ENCODE peak calls at places on chromosomes 7 and 10, in nine cellular contexts. One of them, this sample, is unnamed.

GRCh38 chr10:58264780-58265179 is 2.9 kb downstream of the IPMK start:
- DNase-seq in glomerular endothelial cell: no peak
- DNase-seq in NCI-H1105 treated with DMSO at 0.1 percent for 48 hours: peak; percentile 3
- DNase-seq in keratinocyte: no peak
- DNase-seq in EL: no peak
- DNase-seq in mesendoderm: peak; percentile 38
- DNase-seq in upper lobe of right lung: no peak
- DNase-seq in ELR: no peak
- DNase-seq in globus pallidus: peak; percentile 6
- DNase-seq in this sample: no peak

GRCh38 chr7:152860302-152860701 is 100.8 kb downstream of the ACTR3B start:
- DNase-seq in glomerular endothelial cell: no peak
- DNase-seq in NCI-H1105 treated with DMSO at 0.1 percent for 48 hours: no peak
- DNase-seq in keratinocyte: no peak
- DNase-seq in EL: no peak
- DNase-seq in mesendoderm: no peak
- DNase-seq in upper lobe of right lung: no peak
- DNase-seq in ELR: no peak
- DNase-seq in globus pallidus: no peak
- DNase-seq in this sample: no peak

GRCh38 chr10:24854256-24854655 is 98.2 kb downstream of the PRTFDC1 start:
- DNase-seq in glomerular endothelial cell: no peak
- DNase-seq in NCI-H1105 treated with DMSO at 0.1 percent for 48 hours: no peak
- DNase-seq in keratinocyte: no peak
- DNase-seq in EL: no peak
- DNase-seq in mesendoderm: no peak
- DNase-seq in upper lobe of right lung: no peak
- DNase-seq in ELR: no peak
- DNase-seq in globus pallidus: no peak
- DNase-seq in this sample: no peak

GRCh38 chr7:101216001-101216859 is 1.2 kb downstream of the PLOD3 start:
- DNase-seq in glomerular endothelial cell: no peak
- DNase-seq in NCI-H1105 treated with DMSO at 0.1 percent for 48 hours: no peak
- DNase-seq in keratinocyte: no peak
- DNase-seq in EL: peak; percentile 26
- DNase-seq in mesendoderm: no peak
- DNase-seq in upper lobe of right lung: no peak
- DNase-seq in ELR: peak; percentile 39
- DNase-seq in globus pallidus: no peak
- DNase-seq in this sample: no peak

GRCh38 chr10:60434418-60435046 is 44.9 kb upstream of the ANK3 start:
- DNase-seq in glomerular endothelial cell: no peak
- DNase-seq in NCI-H1105 treated with DMSO at 0.1 percent for 48 hours: peak; percentile 34
- DNase-seq in keratinocyte: peak; percentile 35
- DNase-seq in EL: peak; percentile 62
- DNase-seq in mesendoderm: peak; percentile 59
- DNase-seq in upper lobe of right lung: no peak
- DNase-seq in ELR: peak; percentile 75
- DNase-seq in globus pallidus: peak; percentile 85
- DNase-seq in this sample: no peak

GRCh38 chr10:93458821-93459257 is 23.3 kb downstream of the MYOF start:
- DNase-seq in glomerular endothelial cell: peak; percentile 98
- DNase-seq in NCI-H1105 treated with DMSO at 0.1 percent for 48 hours: no peak
- DNase-seq in keratinocyte: peak; percentile 92
- DNase-seq in EL: peak; percentile 100
- DNase-seq in mesendoderm: peak; percentile 99
- DNase-seq in upper lobe of right lung: peak; percentile 83
- DNase-seq in ELR: peak; percentile 100
- DNase-seq in globus pallidus: no peak
- DNase-seq in this sample: no peak

GRCh38 chr10:42691361-42692120 is 53.2 kb upstream of the ZNF33B start:
- DNase-seq in glomerular endothelial cell: no peak
- DNase-seq in NCI-H1105 treated with DMSO at 0.1 percent for 48 hours: peak; percentile 89
- DNase-seq in keratinocyte: no peak
- DNase-seq in EL: no peak
- DNase-seq in mesendoderm: no peak
- DNase-seq in upper lobe of right lung: no peak
- DNase-seq in ELR: no peak
- DNase-seq in globus pallidus: no peak
- DNase-seq in this sample: no peak

GRCh38 chr10:29689001-29689400 is 54.2 kb upstream of the SVIL start:
- DNase-seq in glomerular endothelial cell: peak; percentile 57
- DNase-seq in NCI-H1105 treated with DMSO at 0.1 percent for 48 hours: no peak
- DNase-seq in keratinocyte: peak; percentile 23
- DNase-seq in EL: peak; percentile 71
- DNase-seq in mesendoderm: no peak
- DNase-seq in upper lobe of right lung: no peak
- DNase-seq in ELR: peak; percentile 88
- DNase-seq in globus pallidus: no peak
- DNase-seq in this sample: no peak

GRCh38 chr7:19932549-19933249 is 159.3 kb upstream of the TMEM196 start:
- DNase-seq in glomerular endothelial cell: no peak
- DNase-seq in NCI-H1105 treated with DMSO at 0.1 percent for 48 hours: no peak
- DNase-seq in keratinocyte: no peak
- DNase-seq in EL: no peak
- DNase-seq in mesendoderm: no peak
- DNase-seq in upper lobe of right lung: no peak
- DNase-seq in ELR: no peak
- DNase-seq in globus pallidus: no peak
- DNase-seq in this sample: no peak

GRCh38 chr10:35331894-35332640 is 4.2 kb upstream of the CCNY start:
- DNase-seq in glomerular endothelial cell: peak; percentile 39
- DNase-seq in NCI-H1105 treated with DMSO at 0.1 percent for 48 hours: no peak
- DNase-seq in keratinocyte: peak; percentile 54
- DNase-seq in EL: peak; percentile 89
- DNase-seq in mesendoderm: no peak
- DNase-seq in upper lobe of right lung: no peak
- DNase-seq in ELR: peak; percentile 94
- DNase-seq in globus pallidus: no peak
- DNase-seq in this sample: no peak

GRCh38 chr10:126670886-126671285 is 393 bp upstream of the C10orf90 start:
- DNase-seq in glomerular endothelial cell: no peak
- DNase-seq in NCI-H1105 treated with DMSO at 0.1 percent for 48 hours: peak; percentile 32
- DNase-seq in keratinocyte: no peak
- DNase-seq in EL: no peak
- DNase-seq in mesendoderm: no peak
- DNase-seq in upper lobe of right lung: no peak
- DNase-seq in ELR: no peak
- DNase-seq in globus pallidus: peak; percentile 96
- DNase-seq in this sample: no peak

GRCh38 chr10:102261196-102261595 is 15.9 kb downstream of the GBF1 start:
- DNase-seq in glomerular endothelial cell: no peak
- DNase-seq in NCI-H1105 treated with DMSO at 0.1 percent for 48 hours: no peak
- DNase-seq in keratinocyte: no peak
- DNase-seq in EL: no peak
- DNase-seq in mesendoderm: no peak
- DNase-seq in upper lobe of right lung: no peak
- DNase-seq in ELR: no peak
- DNase-seq in globus pallidus: no peak
- DNase-seq in this sample: no peak

GRCh38 chr10:31623466-31623865 is 304.4 kb downstream of the ZEB1 start:
- DNase-seq in glomerular endothelial cell: no peak
- DNase-seq in NCI-H1105 treated with DMSO at 0.1 percent for 48 hours: no peak
- DNase-seq in keratinocyte: no peak
- DNase-seq in EL: peak; percentile 64
- DNase-seq in mesendoderm: no peak
- DNase-seq in upper lobe of right lung: no peak
- DNase-seq in ELR: no peak
- DNase-seq in globus pallidus: no peak
- DNase-seq in this sample: no peak

GRCh38 chr7:29318853-29319718 is 124.5 kb downstream of the CHN2 start:
- DNase-seq in glomerular endothelial cell: no peak
- DNase-seq in NCI-H1105 treated with DMSO at 0.1 percent for 48 hours: no peak
- DNase-seq in keratinocyte: no peak
- DNase-seq in EL: no peak
- DNase-seq in mesendoderm: no peak
- DNase-seq in upper lobe of right lung: no peak
- DNase-seq in ELR: no peak
- DNase-seq in globus pallidus: peak; percentile 71
- DNase-seq in this sample: no peak

GRCh38 chr10:98045785-98046389 is 15.5 kb upstream of the CRTAC1 start:
- DNase-seq in glomerular endothelial cell: peak; percentile 9
- DNase-seq in NCI-H1105 treated with DMSO at 0.1 percent for 48 hours: peak; percentile 33
- DNase-seq in keratinocyte: no peak
- DNase-seq in EL: peak; percentile 41
- DNase-seq in mesendoderm: peak; percentile 83
- DNase-seq in upper lobe of right lung: peak; percentile 73
- DNase-seq in ELR: peak; percentile 69
- DNase-seq in globus pallidus: peak; percentile 65
- DNase-seq in this sample: peak; percentile 33

GRCh38 chr7:104642551-104642950 is 314.1 kb downstream of the LHFPL3 start:
- DNase-seq in glomerular endothelial cell: no peak
- DNase-seq in NCI-H1105 treated with DMSO at 0.1 percent for 48 hours: no peak
- DNase-seq in keratinocyte: no peak
- DNase-seq in EL: no peak
- DNase-seq in mesendoderm: no peak
- DNase-seq in upper lobe of right lung: no peak
- DNase-seq in ELR: no peak
- DNase-seq in globus pallidus: no peak
- DNase-seq in this sample: no peak

GRCh38 chr10:24417053-24417452 is 208.1 kb downstream of the KIAA1217 start:
- DNase-seq in glomerular endothelial cell: no peak
- DNase-seq in NCI-H1105 treated with DMSO at 0.1 percent for 48 hours: no peak
- DNase-seq in keratinocyte: no peak
- DNase-seq in EL: no peak
- DNase-seq in mesendoderm: no peak
- DNase-seq in upper lobe of right lung: no peak
- DNase-seq in ELR: no peak
- DNase-seq in globus pallidus: no peak
- DNase-seq in this sample: no peak

GRCh38 chr7:147053761-147054160 is 937.2 kb downstream of the CNTNAP2 start:
- DNase-seq in glomerular endothelial cell: no peak
- DNase-seq in NCI-H1105 treated with DMSO at 0.1 percent for 48 hours: no peak
- DNase-seq in keratinocyte: no peak
- DNase-seq in EL: no peak
- DNase-seq in mesendoderm: no peak
- DNase-seq in upper lobe of right lung: no peak
- DNase-seq in ELR: no peak
- DNase-seq in globus pallidus: no peak
- DNase-seq in this sample: no peak

GRCh38 chr10:89129850-89130396 is 77.2 kb downstream of the CH25H start:
- DNase-seq in glomerular endothelial cell: no peak
- DNase-seq in NCI-H1105 treated with DMSO at 0.1 percent for 48 hours: no peak
- DNase-seq in keratinocyte: peak; percentile 28
- DNase-seq in EL: peak; percentile 93
- DNase-seq in mesendoderm: no peak
- DNase-seq in upper lobe of right lung: no peak
- DNase-seq in ELR: peak; percentile 82
- DNase-seq in globus pallidus: peak; percentile 47
- DNase-seq in this sample: no peak

GRCh38 chr7:1915326-1915725 is 245.2 kb downstream of the ELFN1 start:
- DNase-seq in glomerular endothelial cell: no peak
- DNase-seq in NCI-H1105 treated with DMSO at 0.1 percent for 48 hours: no peak
- DNase-seq in keratinocyte: no peak
- DNase-seq in EL: no peak
- DNase-seq in mesendoderm: no peak
- DNase-seq in upper lobe of right lung: no peak
- DNase-seq in ELR: no peak
- DNase-seq in globus pallidus: no peak
- DNase-seq in this sample: no peak

GRCh38 chr7:129719980-129720732 is 108.6 kb downstream of the NRF1 start:
- DNase-seq in glomerular endothelial cell: no peak
- DNase-seq in NCI-H1105 treated with DMSO at 0.1 percent for 48 hours: no peak
- DNase-seq in keratinocyte: no peak
- DNase-seq in EL: no peak
- DNase-seq in mesendoderm: no peak
- DNase-seq in upper lobe of right lung: no peak
- DNase-seq in ELR: no peak
- DNase-seq in globus pallidus: peak; percentile 26
- DNase-seq in this sample: no peak

GRCh38 chr10:29734640-29734979 is 99.8 kb upstream of the SVIL start:
- DNase-seq in glomerular endothelial cell: no peak
- DNase-seq in NCI-H1105 treated with DMSO at 0.1 percent for 48 hours: no peak
- DNase-seq in keratinocyte: no peak
- DNase-seq in EL: no peak
- DNase-seq in mesendoderm: no peak
- DNase-seq in upper lobe of right lung: no peak
- DNase-seq in ELR: no peak
- DNase-seq in globus pallidus: no peak
- DNase-seq in this sample: no peak

GRCh38 chr10:51918921-51919325 is 219.5 kb upstream of the CSTF2T start:
- DNase-seq in glomerular endothelial cell: peak; percentile 91
- DNase-seq in NCI-H1105 treated with DMSO at 0.1 percent for 48 hours: no peak
- DNase-seq in keratinocyte: no peak
- DNase-seq in EL: no peak
- DNase-seq in mesendoderm: peak; percentile 83
- DNase-seq in upper lobe of right lung: no peak
- DNase-seq in ELR: no peak
- DNase-seq in globus pallidus: peak; percentile 45
- DNase-seq in this sample: no peak

GRCh38 chr7:138979988-138980574 is 1.1 kb downstream of the KIAA1549 start:
- DNase-seq in glomerular endothelial cell: no peak
- DNase-seq in NCI-H1105 treated with DMSO at 0.1 percent for 48 hours: no peak
- DNase-seq in keratinocyte: no peak
- DNase-seq in EL: peak; percentile 21
- DNase-seq in mesendoderm: no peak
- DNase-seq in upper lobe of right lung: no peak
- DNase-seq in ELR: peak; percentile 13
- DNase-seq in globus pallidus: no peak
- DNase-seq in this sample: no peak

GRCh38 chr10:52250562-52250961 is 63.5 kb upstream of the DKK1 start:
- DNase-seq in glomerular endothelial cell: no peak
- DNase-seq in NCI-H1105 treated with DMSO at 0.1 percent for 48 hours: no peak
- DNase-seq in keratinocyte: no peak
- DNase-seq in EL: no peak
- DNase-seq in mesendoderm: no peak
- DNase-seq in upper lobe of right lung: no peak
- DNase-seq in ELR: no peak
- DNase-seq in globus pallidus: no peak
- DNase-seq in this sample: no peak

GRCh38 chr7:6293202-6293601 is 20.8 kb upstream of the CYTH3 start:
- DNase-seq in glomerular endothelial cell: no peak
- DNase-seq in NCI-H1105 treated with DMSO at 0.1 percent for 48 hours: no peak
- DNase-seq in keratinocyte: no peak
- DNase-seq in EL: no peak
- DNase-seq in mesendoderm: no peak
- DNase-seq in upper lobe of right lung: no peak
- DNase-seq in ELR: no peak
- DNase-seq in globus pallidus: no peak
- DNase-seq in this sample: no peak

GRCh38 chr10:72567884-72568283 is 58.0 kb downstream of the MICU1 start:
- DNase-seq in glomerular endothelial cell: no peak
- DNase-seq in NCI-H1105 treated with DMSO at 0.1 percent for 48 hours: no peak
- DNase-seq in keratinocyte: no peak
- DNase-seq in EL: peak; percentile 11
- DNase-seq in mesendoderm: peak; percentile 43
- DNase-seq in upper lobe of right lung: no peak
- DNase-seq in ELR: peak; percentile 27
- DNase-seq in globus pallidus: peak; percentile 19
- DNase-seq in this sample: no peak

GRCh38 chr10:79390551-79391229 is 43.4 kb downstream of the PPIF start:
- DNase-seq in glomerular endothelial cell: no peak
- DNase-seq in NCI-H1105 treated with DMSO at 0.1 percent for 48 hours: no peak
- DNase-seq in keratinocyte: no peak
- DNase-seq in EL: no peak
- DNase-seq in mesendoderm: no peak
- DNase-seq in upper lobe of right lung: peak; percentile 62
- DNase-seq in ELR: no peak
- DNase-seq in globus pallidus: no peak
- DNase-seq in this sample: peak; percentile 69

GRCh38 chr7:102210787-102211186 is 75.9 kb upstream of the SH2B2 start:
- DNase-seq in glomerular endothelial cell: no peak
- DNase-seq in NCI-H1105 treated with DMSO at 0.1 percent for 48 hours: no peak
- DNase-seq in keratinocyte: no peak
- DNase-seq in EL: no peak
- DNase-seq in mesendoderm: no peak
- DNase-seq in upper lobe of right lung: no peak
- DNase-seq in ELR: no peak
- DNase-seq in globus pallidus: no peak
- DNase-seq in this sample: no peak

GRCh38 chr7:39069886-39070881 is 92.5 kb downstream of the POU6F2 start:
- DNase-seq in glomerular endothelial cell: no peak
- DNase-seq in NCI-H1105 treated with DMSO at 0.1 percent for 48 hours: no peak
- DNase-seq in keratinocyte: no peak
- DNase-seq in EL: no peak
- DNase-seq in mesendoderm: no peak
- DNase-seq in upper lobe of right lung: no peak
- DNase-seq in ELR: no peak
- DNase-seq in globus pallidus: no peak
- DNase-seq in this sample: no peak

GRCh38 chr10:123771877-123772644 is 105.9 kb downstream of the GPR26 start:
- DNase-seq in glomerular endothelial cell: no peak
- DNase-seq in NCI-H1105 treated with DMSO at 0.1 percent for 48 hours: no peak
- DNase-seq in keratinocyte: no peak
- DNase-seq in EL: no peak
- DNase-seq in mesendoderm: peak; percentile 38
- DNase-seq in upper lobe of right lung: no peak
- DNase-seq in ELR: no peak
- DNase-seq in globus pallidus: no peak
- DNase-seq in this sample: peak; percentile 29

This sample was measured in CMK.